ENCODE peak calls at places on chromosomes 3 and 15, in seven cellular contexts. U is MM.1S, K is psoas muscle, R is right lobe of liver, F is spleen, O is GM12865, X is ovary. C is an unnamed sample.

GRCh38 chr15:90266485-90266884 is 1.0 kb downstream of the NGRN start:
- DNase-seq in U (peak), K (no peak), R (no peak), F (peak), O (no peak), X (peak), C (no peak)

GRCh38 chr15:44738340-44738984 is 2.1 kb downstream of the TRIM69 start:
- DNase-seq in U (peak), K (no peak), R (no peak), F (no peak), O (peak), X (no peak), C (no peak)

GRCh38 chr15:83571820-83572707 is 81.9 kb upstream of the ADAMTSL3 start:
- DNase-seq in U (peak), K (no peak), R (no peak), F (no peak), O (peak), X (no peak), C (peak)

GRCh38 chr3:168047190-168047795 is 48.4 kb downstream of the GOLIM4 start:
- DNase-seq in U (peak), K (no peak), R (no peak), F (no peak), O (peak), X (no peak), C (peak)

GRCh38 chr3:173138031-173138430 is 3.0 kb downstream of the SPATA16 start:
- DNase-seq in U (no peak), K (no peak), R (no peak), F (no peak), O (no peak), X (no peak), C (no peak)

GRCh38 chr15:100707229-100707628 is 104.8 kb downstream of the ASB7 start:
- DNase-seq in U (no peak), K (no peak), R (no peak), F (no peak), O (no peak), X (peak), C (no peak)

GRCh38 chr3:156677120-156677479 is 2.7 kb downstream of the TIPARP start:
- DNase-seq in U (no peak), K (no peak), R (no peak), F (no peak), O (no peak), X (no peak), C (no peak)

GRCh38 chr3:136838641-136839555 is 20.0 kb downstream of the SLC35G2 start:
- DNase-seq in U (no peak), K (no peak), R (no peak), F (no peak), O (no peak), X (no peak), C (no peak)

GRCh38 chr3:109927161-109927560 is 589.8 kb upstream of the DPPA4 start:
- DNase-seq in U (no peak), K (no peak), R (no peak), F (no peak), O (peak), X (no peak), C (peak)

GRCh38 chr3:66098436-66098835 is 59.7 kb upstream of the MAGI1 start:
- DNase-seq in U (no peak), K (no peak), R (no peak), F (no peak), O (no peak), X (no peak), C (peak)

GRCh38 chr3:45272828-45273470 is 46.9 kb upstream of the TMEM158 start:
- DNase-seq in U (no peak), K (no peak), R (no peak), F (no peak), O (no peak), X (no peak), C (no peak)

GRCh38 chr3:130759692-130760338 is 13.2 kb upstream of the PIK3R4 start:
- DNase-seq in U (peak), K (peak), R (peak), F (no peak), O (peak), X (peak), C (peak)

GRCh38 chr15:101439920-101440319 is 49.6 kb downstream of the PCSK6 start:
- DNase-seq in U (no peak), K (no peak), R (no peak), F (no peak), O (no peak), X (no peak), C (peak)

GRCh38 chr3:139427283-139428060 is 38.0 kb upstream of the COPB2 start:
- DNase-seq in U (peak), K (no peak), R (no peak), F (no peak), O (peak), X (peak), C (peak)

GRCh38 chr3:30518201-30518864 is 88.1 kb upstream of the TGFBR2 start:
- DNase-seq in U (no peak), K (no peak), R (no peak), F (no peak), O (no peak), X (peak), C (no peak)

GRCh38 chr3:131778526-131778925 is 256.3 kb downstream of the CPNE4 start:
- DNase-seq in U (no peak), K (no peak), R (no peak), F (no peak), O (no peak), X (no peak), C (no peak)

GRCh38 chr15:99365232-99365631 is 114.0 kb downstream of the LRRC28 start:
- DNase-seq in U (peak), K (no peak), R (no peak), F (no peak), O (peak), X (no peak), C (no peak)

GRCh38 chr15:84981711-84982300 is at the start of gene PDE8A:
- DNase-seq in U (peak), K (peak), R (peak), F (no peak), O (peak), X (peak), C (no peak)

GRCh38 chr3:116474356-116475200 is 29.3 kb upstream of the LSAMP start:
- DNase-seq in U (no peak), K (no peak), R (no peak), F (no peak), O (no peak), X (no peak), C (no peak)

GRCh38 chr3:27325419-27325818 is 43.8 kb downstream of the NEK10 start:
- DNase-seq in U (no peak), K (no peak), R (no peak), F (no peak), O (no peak), X (no peak), C (no peak)

GRCh38 chr3:72259755-72260589 is 475.0 kb upstream of the PROK2 start:
- DNase-seq in U (no peak), K (no peak), R (no peak), F (no peak), O (peak), X (no peak), C (no peak)

GRCh38 chr3:88105325-88105724 is 44.4 kb upstream of the C3orf38 start:
- DNase-seq in U (no peak), K (no peak), R (no peak), F (no peak), O (no peak), X (no peak), C (no peak)

GRCh38 chr15:70327328-70328136 is 229.8 kb upstream of the TLE3 start:
- DNase-seq in U (peak), K (no peak), R (no peak), F (no peak), O (no peak), X (no peak), C (peak)

GRCh38 chr3:194265505-194265892 is 85.6 kb downstream of the CPN2 start:
- DNase-seq in U (peak), K (peak), R (peak), F (peak), O (no peak), X (peak), C (peak)

GRCh38 chr3:115999598-115999997 is 376.3 kb downstream of the GAP43 start:
- DNase-seq in U (no peak), K (no peak), R (no peak), F (no peak), O (peak), X (no peak), C (no peak)

GRCh38 chr15:64979252-64979710 is 10.4 kb downstream of the SPG21 start:
- DNase-seq in U (no peak), K (no peak), R (no peak), F (no peak), O (no peak), X (no peak), C (no peak)

GRCh38 chr3:178382388-178383061 is 153.7 kb upstream of the KCNMB2 start:
- DNase-seq in U (no peak), K (no peak), R (no peak), F (no peak), O (no peak), X (no peak), C (peak)
- H3K4me3 ChIP-seq in U (no peak), K (no peak), R (no peak), F (no peak), O (no peak), X (no peak), C (no peak)

DNA sequence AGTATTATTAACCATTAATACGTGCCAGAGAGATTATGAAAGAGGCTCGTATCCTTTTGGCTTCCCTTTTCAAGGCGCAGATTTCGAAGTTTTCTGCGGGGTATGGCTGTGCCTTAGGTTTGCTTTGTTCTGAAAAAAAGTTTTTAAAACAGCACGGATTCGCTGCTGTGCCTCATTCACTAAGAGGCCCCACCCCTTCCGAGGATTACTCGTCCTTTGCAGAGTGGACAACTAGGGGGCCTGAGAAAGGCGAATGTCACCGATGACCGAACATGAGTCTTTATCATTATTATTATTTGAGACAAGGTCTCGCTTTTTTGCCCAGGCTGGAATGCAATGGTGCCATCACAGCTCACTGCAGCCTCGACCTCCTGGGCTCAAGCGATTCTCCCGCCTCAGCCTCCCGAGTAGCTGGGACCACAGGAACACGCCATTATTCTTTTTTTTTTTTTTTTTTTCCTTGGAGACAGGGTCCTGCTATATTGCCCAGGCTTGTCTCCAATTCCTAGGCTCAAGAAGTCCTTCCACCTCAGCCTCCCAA is 684 bp upstream of the RPS27L start:
- DNase-seq in U (peak), K (no peak), R (no peak), F (no peak), O (peak), X (peak), C (peak)
- TF ChIP-seq CTCF in U (no peak), K (peak), R (peak), F (peak), O (no peak), X (no peak), C (peak)

GRCh38 chr3:184275961-184276910 is at the start of gene ECE2:
- DNase-seq in U (no peak), K (no peak), R (no peak), F (no peak), O (no peak), X (no peak), C (no peak)
- H3K4me3 ChIP-seq in U (no peak), K (peak), R (no peak), F (no peak), O (no peak), X (no peak), C (no peak)

GRCh38 chr3:57933589-57933988 is 74.6 kb upstream of the FLNB start:
- DNase-seq in U (no peak), K (no peak), R (no peak), F (no peak), O (no peak), X (no peak), C (no peak)

GRCh38 chr3:57929988-57930387 is 78.2 kb upstream of the FLNB start:
- DNase-seq in U (no peak), K (no peak), R (no peak), F (no peak), O (no peak), X (no peak), C (no peak)

GRCh38 chr3:57927916-57928315 is 80.3 kb upstream of the FLNB start:
- DNase-seq in U (no peak), K (no peak), R (no peak), F (no peak), O (no peak), X (no peak), C (no peak)

GRCh38 chr3:57927166-57927565 is 81.1 kb upstream of the FLNB start:
- DNase-seq in U (no peak), K (no peak), R (no peak), F (no peak), O (no peak), X (no peak), C (no peak)

GRCh38 chr3:57928511-57928910 is 79.7 kb upstream of the FLNB start:
- DNase-seq in U (no peak), K (no peak), R (no peak), F (no peak), O (no peak), X (no peak), C (no peak)
- TF ChIP-seq CTCF in U (no peak), K (no peak), R (no peak), F (no peak), O (no peak), X (no peak), C (no peak)

GRCh38 chr3:23916152-23916885 is 471 bp downstream of the NKIRAS1 start:
- DNase-seq in U (no peak), K (no peak), R (no peak), F (no peak), O (no peak), X (no peak), C (no peak)

GRCh38 chr3:23913182-23913581 is 3.6 kb downstream of the NKIRAS1 start:
- DNase-seq in U (no peak), K (no peak), R (no peak), F (no peak), O (no peak), X (no peak), C (no peak)

GRCh38 chr3:23911397-23911796 is 5.4 kb downstream of the NKIRAS1 start:
- DNase-seq in U (no peak), K (no peak), R (no peak), F (no peak), O (no peak), X (no peak), C (no peak)

GRCh38 chr3:23915537-23916108 is 1.2 kb downstream of the NKIRAS1 start:
- DNase-seq in U (no peak), K (no peak), R (no peak), F (no peak), O (no peak), X (peak), C (no peak)

DNA sequence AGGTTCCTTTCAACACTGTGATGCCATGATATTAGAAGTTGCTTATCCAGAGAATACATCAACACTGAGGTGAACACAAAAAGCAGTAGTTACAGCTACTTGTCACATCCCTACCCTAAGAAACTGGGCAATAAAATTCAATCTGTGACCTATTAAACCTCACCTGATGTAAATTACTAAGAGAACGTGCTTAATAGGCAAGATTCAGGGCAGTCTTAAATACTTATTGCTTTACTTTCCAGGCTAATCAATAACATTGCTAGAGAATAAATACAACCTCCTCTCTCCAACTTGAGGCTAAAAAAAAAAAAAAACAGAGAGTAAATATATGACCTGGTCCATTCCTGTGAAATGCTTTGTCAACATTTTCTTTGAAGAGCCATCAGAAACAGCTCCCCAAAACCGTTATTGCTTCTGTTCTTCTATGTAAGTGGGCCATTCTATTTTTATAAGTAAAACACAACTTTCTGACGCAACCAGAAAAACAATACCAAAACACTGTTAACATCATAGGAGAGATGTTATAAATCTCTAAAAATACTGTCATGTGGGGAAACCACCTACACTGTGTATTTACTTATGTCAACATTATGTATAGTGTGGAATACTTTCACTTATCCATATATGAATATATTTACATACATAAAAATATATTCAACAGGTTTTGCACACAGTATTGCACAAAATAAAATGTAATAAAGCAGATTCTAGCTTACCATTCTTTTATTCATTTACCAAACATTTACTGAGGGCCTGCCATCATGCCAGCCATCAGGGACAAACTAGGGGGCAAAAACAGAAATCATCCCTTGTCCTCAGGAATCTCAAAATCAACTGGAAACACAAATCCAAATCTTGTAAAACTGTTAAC is 2.7 kb downstream of the NKIRAS1 start:
- DNase-seq in U (peak), K (no peak), R (no peak), F (no peak), O (peak), X (no peak), C (no peak)
- H3K4me3 ChIP-seq in U (no peak), K (no peak), R (no peak), F (no peak), O (peak), X (no peak), C (no peak)

C was measured in AG09309.